ENCODE peak calls at places on chromosomes 2 and 18, in five cellular contexts. One of them, this sample, is unnamed.

GRCh38 chr2:5164806-5165525 is 527.2 kb upstream of the SOX11 start:
- DNase-seq in 8988T: no peak
- DNase-seq in left ventricle myocardium inferior: no peak
- DNase-seq in T-helper 9 cell: no peak
- DNase-seq in CD8-positive, alpha-beta memory T cell: no peak
- DNase-seq in this sample: no peak

GRCh38 chr2:240431663-240432424 is 3.6 kb upstream of the GPC1 start:
- DNase-seq in left ventricle myocardium inferior: peak
- DNase-seq in T-helper 9 cell: no peak
- DNase-seq in 8988T: no peak
- DNase-seq in CD8-positive, alpha-beta memory T cell: peak
- DNase-seq in this sample: no peak

GRCh38 chr18:40019797-40020392 is 1935.1 kb upstream of the PIK3C3 start:
- DNase-seq in left ventricle myocardium inferior: no peak
- DNase-seq in T-helper 9 cell: no peak
- DNase-seq in 8988T: no peak
- DNase-seq in CD8-positive, alpha-beta memory T cell: no peak
- DNase-seq in this sample: no peak

GRCh38 chr2:218223046-218223445 is 6.1 kb downstream of the ARPC2 start:
- DNase-seq in T-helper 9 cell: no peak
- DNase-seq in left ventricle myocardium inferior: no peak
- DNase-seq in 8988T: no peak
- DNase-seq in CD8-positive, alpha-beta memory T cell: no peak
- DNase-seq in this sample: no peak

GRCh38 chr2:179974743-179975142 is 32.4 kb downstream of the CWC22 start:
- DNase-seq in CD8-positive, alpha-beta memory T cell: no peak
- DNase-seq in T-helper 9 cell: no peak
- DNase-seq in left ventricle myocardium inferior: no peak
- DNase-seq in 8988T: no peak
- DNase-seq in this sample: no peak

GRCh38 chr2:174004900-174005605 is 39.9 kb upstream of the SP3 start:
- DNase-seq in T-helper 9 cell: no peak
- DNase-seq in 8988T: no peak
- DNase-seq in left ventricle myocardium inferior: peak
- DNase-seq in CD8-positive, alpha-beta memory T cell: no peak
- DNase-seq in this sample: peak

GRCh38 chr2:221640686-221641085 is 68.6 kb upstream of the EPHA4 start:
- DNase-seq in left ventricle myocardium inferior: no peak
- DNase-seq in CD8-positive, alpha-beta memory T cell: no peak
- DNase-seq in 8988T: no peak
- DNase-seq in T-helper 9 cell: no peak
- DNase-seq in this sample: no peak

GRCh38 chr2:134122610-134123009 is 131.3 kb upstream of the MGAT5 start:
- DNase-seq in T-helper 9 cell: no peak
- DNase-seq in left ventricle myocardium inferior: no peak
- DNase-seq in 8988T: peak
- DNase-seq in CD8-positive, alpha-beta memory T cell: no peak
- DNase-seq in this sample: no peak

GRCh38 chr2:48369971-48370370 is 160.0 kb upstream of the STON1 start:
- DNase-seq in left ventricle myocardium inferior: no peak
- DNase-seq in 8988T: no peak
- DNase-seq in T-helper 9 cell: no peak
- DNase-seq in CD8-positive, alpha-beta memory T cell: no peak
- DNase-seq in this sample: no peak

GRCh38 chr2:215022418-215022817 is 116.0 kb downstream of the ABCA12 start:
- DNase-seq in left ventricle myocardium inferior: no peak
- DNase-seq in T-helper 9 cell: no peak
- DNase-seq in 8988T: no peak
- DNase-seq in CD8-positive, alpha-beta memory T cell: no peak
- DNase-seq in this sample: peak

GRCh38 chr18:46588971-46589660 is 67.9 kb downstream of the LOXHD1 start:
- DNase-seq in left ventricle myocardium inferior: no peak
- DNase-seq in T-helper 9 cell: no peak
- DNase-seq in 8988T: no peak
- DNase-seq in CD8-positive, alpha-beta memory T cell: no peak
- DNase-seq in this sample: no peak

GRCh38 chr2:159265171-159265576 is 21.3 kb downstream of the WDSUB1 start:
- DNase-seq in left ventricle myocardium inferior: no peak
- DNase-seq in CD8-positive, alpha-beta memory T cell: no peak
- DNase-seq in 8988T: no peak
- DNase-seq in T-helper 9 cell: no peak
- DNase-seq in this sample: no peak

GRCh38 chr18:77167276-77167675 is 34.7 kb upstream of the MBP start:
- DNase-seq in CD8-positive, alpha-beta memory T cell: no peak
- DNase-seq in T-helper 9 cell: no peak
- DNase-seq in left ventricle myocardium inferior: no peak
- DNase-seq in 8988T: no peak
- DNase-seq in this sample: no peak

GRCh38 chr2:170588729-170589128 is 126.4 kb upstream of the SP5 start:
- DNase-seq in 8988T: no peak
- DNase-seq in left ventricle myocardium inferior: no peak
- DNase-seq in T-helper 9 cell: no peak
- DNase-seq in CD8-positive, alpha-beta memory T cell: no peak
- DNase-seq in this sample: no peak

GRCh38 chr2:144890828-144891227 is 370.9 kb upstream of the ZEB2 start:
- DNase-seq in T-helper 9 cell: no peak
- DNase-seq in 8988T: no peak
- DNase-seq in left ventricle myocardium inferior: no peak
- DNase-seq in CD8-positive, alpha-beta memory T cell: no peak
- DNase-seq in this sample: peak

GRCh38 chr2:72097276-72097675 is 50.4 kb downstream of the CYP26B1 start:
- DNase-seq in CD8-positive, alpha-beta memory T cell: no peak
- DNase-seq in 8988T: no peak
- DNase-seq in left ventricle myocardium inferior: no peak
- DNase-seq in T-helper 9 cell: no peak
- DNase-seq in this sample: no peak

GRCh38 chr2:70995227-70995729 is 605 bp upstream of the TEX261 start:
- DNase-seq in CD8-positive, alpha-beta memory T cell: peak
- DNase-seq in T-helper 9 cell: peak
- DNase-seq in 8988T: peak
- DNase-seq in left ventricle myocardium inferior: no peak
- DNase-seq in this sample: peak

This sample was measured in GM12865.